ENCODE peak calls at places on chromosomes 3 and 15, in ten cellular contexts. H is IMR-90, S is transverse colon, L is body of pancreas, I is sigmoid colon, C is uterus, E is stomach, V is tibial nerve, T is heart left ventricle, K is suprapubic skin. R is an unnamed sample. For H3K4me1, the result is how much of the 10 kb centered on the place peaks cover.

GRCh38 chr3:130925628-130926027 is 31.7 kb downstream of the ATP2C1 start:
- DNase-seq in H (no peak), S (no peak), L (no peak), I (no peak), C (no peak), E (no peak), V (no peak), T (no peak), K (no peak), R (no peak)

GRCh38 chr15:69451951-69452701 is 492 bp upstream of the RPLP1 start:
- DNase-seq in H (peak), S (no peak), L (no peak), I (peak), C (no peak), E (no peak), V (peak), T (no peak), K (no peak), R (peak)

GRCh38 chr3:10557250-10557649 is 51.9 kb upstream of the ATP2B2 start:
- DNase-seq in H (no peak), S (no peak), L (no peak), I (peak), C (no peak), E (no peak), V (no peak), T (no peak), K (peak), R (no peak)

GRCh38 chr15:89631902-89632264 is 23.4 kb downstream of the KIF7 start:
- DNase-seq in H (no peak), S (no peak), L (no peak), I (no peak), C (no peak), E (no peak), V (no peak), T (no peak), K (no peak), R (no peak)

GRCh38 chr3:122392868-122393844 is 9.2 kb downstream of the FAM162A start:
- DNase-seq in H (peak), S (no peak), L (peak), I (no peak), C (no peak), E (no peak), V (no peak), T (no peak), K (no peak), R (no peak)

GRCh38 chr3:160226026-160226739 is 961 bp downstream of the C3orf80 start:
- DNase-seq in H (no peak), S (peak), L (peak), I (peak), C (no peak), E (no peak), V (no peak), T (no peak), K (no peak), R (peak)

GRCh38 chr15:81813215-81813614 is 232.6 kb downstream of the MEX3B start:
- DNase-seq in H (no peak), S (no peak), L (no peak), I (no peak), C (no peak), E (no peak), V (no peak), T (no peak), K (no peak), R (no peak)

GRCh38 chr3:104411760-104412159 is 954.9 kb upstream of the ALCAM start:
- DNase-seq in H (no peak), S (no peak), L (no peak), I (no peak), C (no peak), E (no peak), V (no peak), T (no peak), K (no peak), R (no peak)

DNA sequence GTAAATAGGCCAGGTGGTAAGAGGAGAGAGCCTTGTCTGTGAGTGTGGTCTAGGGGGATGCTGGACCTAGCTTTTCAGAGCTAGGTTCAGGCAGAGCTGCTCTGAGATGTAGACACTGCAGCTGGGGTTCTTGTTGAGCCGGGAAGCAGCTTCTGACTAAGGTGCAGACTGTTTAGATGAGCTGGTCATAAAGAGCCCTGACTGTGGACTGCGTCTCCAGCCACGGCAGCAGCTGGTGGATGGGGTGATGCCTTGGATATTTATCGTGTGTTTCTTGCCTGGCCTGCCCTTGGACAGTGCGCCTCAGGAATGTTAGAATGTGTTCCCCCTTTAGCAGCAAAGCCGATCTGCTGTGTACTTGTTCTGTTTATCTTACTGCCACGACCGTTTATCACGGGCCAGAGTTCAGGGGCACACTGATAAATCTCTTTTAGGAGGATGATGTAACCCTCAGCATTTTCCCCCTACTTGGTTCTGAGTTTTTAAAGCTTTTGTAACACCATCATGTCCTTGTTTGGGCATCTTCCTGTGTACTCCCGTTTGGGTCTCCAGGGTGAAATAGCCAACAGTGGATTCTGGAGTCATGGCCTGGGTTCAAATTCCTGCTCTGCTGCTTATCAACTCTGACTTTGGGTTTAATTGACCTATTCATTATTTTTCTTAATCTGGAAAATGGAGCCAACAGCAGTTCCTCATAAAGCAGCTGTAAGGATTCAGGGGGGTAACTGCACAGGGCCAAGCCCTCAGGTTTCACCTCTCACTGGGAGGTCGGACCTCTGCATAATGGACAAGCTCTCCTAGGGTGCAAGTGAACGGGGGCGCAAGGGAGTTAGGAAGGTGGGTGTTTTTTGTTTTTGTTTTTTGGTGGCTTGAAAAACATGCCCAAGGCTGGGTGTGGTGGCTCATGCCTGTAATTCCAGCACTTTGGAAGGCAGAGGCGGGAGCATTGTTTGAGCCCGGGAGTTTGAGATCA is 51.4 kb downstream of the FLNB start:
- DNase-seq in H (peak), S (peak), L (peak), I (peak), C (peak), E (peak), V (no peak), T (peak), K (peak), R (peak)
- H3K4me1 ChIP-seq in H (under half), S (under half), L (under half), I (half or more), C (under half), E (half or more), V (under half), T (under half), K (under half), R (under half)

DNA sequence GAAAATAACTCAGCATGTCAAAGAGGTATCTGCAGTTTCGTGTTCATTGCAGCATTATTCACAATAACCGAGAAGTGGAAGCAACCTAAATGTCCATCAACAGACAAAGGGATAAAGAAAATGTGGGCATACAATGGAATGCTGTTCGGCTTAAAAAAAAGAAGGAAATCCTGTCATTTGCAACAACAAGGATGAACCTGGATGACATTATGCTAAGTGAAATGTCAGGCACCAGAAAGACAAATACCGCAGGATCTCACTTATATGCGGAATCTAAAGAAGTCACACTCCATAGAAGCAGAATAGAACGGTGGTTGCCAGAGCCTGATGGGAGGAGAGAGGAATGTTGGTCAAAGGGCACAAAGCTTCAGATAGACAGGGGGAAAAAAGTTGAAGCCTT is 11.6 kb upstream of the CMTM7 start:
- DNase-seq in H (no peak), S (no peak), L (no peak), I (no peak), C (no peak), E (no peak), V (no peak), T (no peak), K (no peak), R (no peak)
- TF ChIP-seq POLR2A in H (no peak), S (no peak), L (no peak), I (no peak), C (no peak), E (no peak), V (no peak), T (no peak), K (no peak), R (no peak)

GRCh38 chr3:52150357-52150756 is 3.9 kb downstream of the POC1A start:
- DNase-seq in H (no peak), S (no peak), L (no peak), I (no peak), C (no peak), E (no peak), V (no peak), T (no peak), K (no peak), R (no peak)
- H3K4me3 ChIP-seq in H (no peak), S (no peak), L (no peak), I (no peak), C (no peak), E (no peak), V (no peak), T (no peak), K (no peak), R (no peak)

GRCh38 chr3:100040846-100041245 is 73.5 kb downstream of the FILIP1L start:
- DNase-seq in H (peak), S (no peak), L (no peak), I (no peak), C (no peak), E (no peak), V (no peak), T (no peak), K (no peak), R (no peak)

GRCh38 chr3:100043271-100043670 is 71.0 kb downstream of the FILIP1L start:
- DNase-seq in H (no peak), S (no peak), L (no peak), I (no peak), C (no peak), E (no peak), V (no peak), T (no peak), K (no peak), R (no peak)

GRCh38 chr3:100041328-100041749 is 73.0 kb downstream of the FILIP1L start:
- DNase-seq in H (peak), S (no peak), L (no peak), I (no peak), C (no peak), E (no peak), V (peak), T (no peak), K (no peak), R (no peak)

GRCh38 chr3:100042144-100042543 is 72.2 kb downstream of the FILIP1L start:
- DNase-seq in H (peak), S (no peak), L (no peak), I (no peak), C (peak), E (no peak), V (no peak), T (no peak), K (no peak), R (no peak)

DNA sequence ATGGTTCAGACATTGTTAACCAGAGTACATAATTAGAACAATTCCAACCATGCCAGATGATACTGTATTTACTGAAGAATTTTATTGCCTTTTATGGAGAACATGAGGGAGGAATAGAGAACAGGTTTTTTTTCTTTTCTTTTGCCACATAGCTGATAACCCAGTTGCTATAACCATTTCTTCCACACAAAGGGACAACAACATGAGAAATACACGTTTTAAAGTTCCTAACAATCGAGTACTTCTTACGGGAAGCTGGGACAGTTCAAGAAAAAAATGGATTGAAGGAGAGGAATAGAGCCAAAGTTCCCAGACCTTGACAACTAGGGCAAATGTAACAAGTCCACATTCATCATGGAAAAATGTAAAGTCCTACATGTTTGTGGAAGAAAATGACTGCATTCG is 71.7 kb downstream of the FILIP1L start:
- DNase-seq in H (peak), S (no peak), L (no peak), I (no peak), C (no peak), E (no peak), V (no peak), T (no peak), K (no peak), R (no peak)
- H3K4me1 ChIP-seq in H (under half), S (under half), L (under half), I (half or more), C (under half), E (half or more), V (under half), T (under half), K (half or more), R (under half)

GRCh38 chr3:124812291-124813265 is 74.6 kb downstream of the ITGB5 start:
- DNase-seq in H (peak), S (peak), L (peak), I (peak), C (peak), E (peak), V (peak), T (peak), K (peak), R (peak)
- TF ChIP-seq POLR2A in H (no peak), S (no peak), L (peak), I (no peak), C (peak), E (no peak), V (peak), T (no peak), K (no peak), R (no peak)

DNA sequence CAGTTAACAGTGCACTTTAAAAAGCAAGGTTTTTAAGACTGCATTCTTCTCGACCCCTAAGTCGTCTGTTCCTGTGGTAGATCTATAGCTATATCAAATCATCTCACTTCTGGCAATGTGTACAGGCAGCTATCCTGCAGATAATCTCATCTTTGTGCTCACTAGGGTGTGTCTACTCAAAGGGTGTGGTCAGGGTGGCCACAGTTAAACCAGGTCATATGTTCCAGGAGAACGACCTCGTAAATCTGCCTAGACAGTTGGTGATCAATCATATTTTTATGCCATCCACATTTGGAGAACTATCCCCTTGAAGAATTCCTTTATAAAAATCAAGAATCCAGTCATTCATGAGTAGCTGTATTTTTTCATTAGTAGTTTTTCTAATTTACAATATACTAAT is 3.0 kb downstream of the VEPH1 start:
- DNase-seq in H (no peak), S (peak), L (no peak), I (no peak), C (no peak), E (no peak), V (no peak), T (no peak), K (no peak), R (no peak)
- H3K4me3 ChIP-seq in H (no peak), S (no peak), L (no peak), I (no peak), C (no peak), E (peak), V (peak), T (no peak), K (peak), R (no peak)

GRCh38 chr15:98731712-98732450 is 83.5 kb downstream of the IGF1R start:
- DNase-seq in H (no peak), S (no peak), L (no peak), I (no peak), C (no peak), E (no peak), V (no peak), T (no peak), K (no peak), R (no peak)
- H3K4me1 ChIP-seq in H (under half), S (under half), L (half or more), I (half or more), C (under half), E (half or more), V (half or more), T (under half), K (half or more), R (under half)

DNA sequence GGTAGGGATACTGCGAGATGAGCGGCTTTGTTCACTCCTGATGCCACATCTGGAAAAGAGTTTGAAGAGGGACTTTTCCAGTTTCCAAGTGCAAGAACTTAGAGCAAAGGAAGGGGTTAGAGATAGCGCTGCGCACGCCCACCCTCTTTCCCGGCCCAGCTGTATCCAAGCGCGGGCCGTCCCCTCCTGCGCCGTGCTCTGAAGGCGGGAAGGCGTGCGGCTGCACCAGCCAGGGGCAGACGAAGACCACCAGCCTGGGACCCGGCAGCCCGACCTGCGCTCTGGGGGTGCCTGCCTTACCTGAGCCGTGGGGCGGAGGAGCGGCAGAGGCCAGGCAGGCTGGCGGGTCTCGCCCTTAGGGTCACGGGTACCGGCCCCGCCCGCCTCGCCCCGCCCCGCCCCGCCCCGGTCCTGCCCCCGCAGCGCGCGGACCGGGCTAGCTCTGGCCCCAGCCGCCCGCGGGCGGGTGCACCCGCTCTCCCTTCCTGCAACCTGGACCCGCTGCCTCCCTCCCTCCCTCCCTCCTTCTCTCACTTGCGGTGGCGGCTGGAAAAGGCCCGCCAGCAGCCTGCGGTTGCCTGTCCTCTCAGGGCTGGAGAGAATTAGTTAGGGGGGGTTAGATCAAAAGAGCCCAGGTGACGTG is at the start of gene WDR72:
- DNase-seq in H (no peak), S (peak), L (peak), I (no peak), C (no peak), E (no peak), V (no peak), T (no peak), K (no peak), R (peak)
- TF ChIP-seq POLR2A in H (no peak), S (no peak), L (no peak), I (no peak), C (no peak), E (no peak), V (no peak), T (no peak), K (no peak), R (no peak)

GRCh38 chr3:167917969-167918368 is 177.8 kb downstream of the GOLIM4 start:
- DNase-seq in H (no peak), S (no peak), L (no peak), I (no peak), C (no peak), E (no peak), V (no peak), T (no peak), K (no peak), R (no peak)
- H3K4me3 ChIP-seq in H (no peak), S (no peak), L (no peak), I (no peak), C (no peak), E (no peak), V (no peak), T (no peak), K (no peak), R (no peak)